ENCODE peak calls at places on chromosomes 3 and 15, in four cellular contexts. T is kidney, W is GM20000, R is Peyer's patch. F is an unnamed sample.

GRCh38 chr15:65327651-65328393 is 23.3 kb downstream of the RNU5B-1 start:
- DNase-seq in T (peak; percentile 51), W (no peak), R (peak; percentile 31), F (no peak)

GRCh38 chr3:126549861-126550487 is 8.8 kb downstream of the C3orf22 start:
- DNase-seq in T (peak; percentile 62), W (no peak), R (peak; percentile 23), F (no peak)

GRCh38 chr3:151400341-151400740 is 15.8 kb upstream of the P2RY12 start:
- DNase-seq in T (no peak), W (no peak), R (no peak), F (no peak)

GRCh38 chr3:45785626-45786150 is 10.6 kb downstream of the SLC6A20 start:
- DNase-seq in T (no peak), W (no peak), R (no peak), F (no peak)

GRCh38 chr3:101020616-101021015 is 27.4 kb upstream of the ABI3BP start:
- DNase-seq in T (no peak), W (no peak), R (no peak), F (no peak)

GRCh38 chr15:101250331-101250730 is 1.5 kb downstream of the CHSY1 start:
- DNase-seq in T (no peak), W (no peak), R (no peak), F (no peak)

GRCh38 chr15:65553691-65554090 is 23.4 kb downstream of the HACD3 start:
- DNase-seq in T (no peak), W (no peak), R (no peak), F (no peak)

GRCh38 chr3:149584236-149584635 is 73.6 kb downstream of the WWTR1 start:
- DNase-seq in T (no peak), W (no peak), R (no peak), F (no peak)

GRCh38 chr3:181302960-181303359 is 313.4 kb upstream of the DNAJC19 start:
- DNase-seq in T (no peak), W (no peak), R (no peak), F (no peak)

GRCh38 chr3:59818033-59818936 is 768.5 kb upstream of the CFAP20DC start:
- DNase-seq in T (peak; percentile 82), W (no peak), R (peak; percentile 55), F (no peak)

GRCh38 chr15:67940324-67940719 is 100.5 kb upstream of the RNU6-1 start:
- DNase-seq in T (no peak), W (no peak), R (no peak), F (no peak)

GRCh38 chr15:52749250-52749649 is 40.9 kb downstream of the ONECUT1 start:
- DNase-seq in T (no peak), W (no peak), R (no peak), F (no peak)

GRCh38 chr15:38612159-38612863 is 47.7 kb upstream of the RASGRP1 start:
- DNase-seq in T (no peak), W (no peak), R (no peak), F (no peak)

GRCh38 chr3:168116279-168116678 is 20.6 kb upstream of the GOLIM4 start:
- DNase-seq in T (no peak), W (no peak), R (no peak), F (no peak)

GRCh38 chr3:112531358-112531781 is 30.4 kb downstream of the ATG3 start:
- DNase-seq in T (no peak), W (peak; percentile 23), R (no peak), F (no peak)

GRCh38 chr3:177751770-177752169 is 554.5 kb upstream of the TBL1XR1 start:
- DNase-seq in T (no peak), W (no peak), R (no peak), F (no peak)

GRCh38 chr3:67202053-67202452 is 203.9 kb downstream of the KBTBD8 start:
- DNase-seq in T (no peak), W (no peak), R (no peak), F (no peak)

GRCh38 chr3:44067431-44067830 is 174.3 kb upstream of the TOPAZ1 start:
- DNase-seq in T (no peak), W (no peak), R (no peak), F (no peak)

GRCh38 chr15:60363024-60363674 is 34.6 kb downstream of the ANXA2 start:
- DNase-seq in T (no peak), W (no peak), R (no peak), F (no peak)

GRCh38 chr3:60055765-60056164 is 1005.9 kb upstream of the CFAP20DC start:
- DNase-seq in T (no peak), W (no peak), R (no peak), F (no peak)

GRCh38 chr15:100844167-100844566 is 35.5 kb upstream of the ALDH1A3 start:
- DNase-seq in T (no peak), W (no peak), R (no peak), F (no peak)

GRCh38 chr15:37014566-37014965 is 85.8 kb downstream of the MEIS2 start:
- DNase-seq in T (no peak), W (no peak), R (no peak), F (no peak)

DNA sequence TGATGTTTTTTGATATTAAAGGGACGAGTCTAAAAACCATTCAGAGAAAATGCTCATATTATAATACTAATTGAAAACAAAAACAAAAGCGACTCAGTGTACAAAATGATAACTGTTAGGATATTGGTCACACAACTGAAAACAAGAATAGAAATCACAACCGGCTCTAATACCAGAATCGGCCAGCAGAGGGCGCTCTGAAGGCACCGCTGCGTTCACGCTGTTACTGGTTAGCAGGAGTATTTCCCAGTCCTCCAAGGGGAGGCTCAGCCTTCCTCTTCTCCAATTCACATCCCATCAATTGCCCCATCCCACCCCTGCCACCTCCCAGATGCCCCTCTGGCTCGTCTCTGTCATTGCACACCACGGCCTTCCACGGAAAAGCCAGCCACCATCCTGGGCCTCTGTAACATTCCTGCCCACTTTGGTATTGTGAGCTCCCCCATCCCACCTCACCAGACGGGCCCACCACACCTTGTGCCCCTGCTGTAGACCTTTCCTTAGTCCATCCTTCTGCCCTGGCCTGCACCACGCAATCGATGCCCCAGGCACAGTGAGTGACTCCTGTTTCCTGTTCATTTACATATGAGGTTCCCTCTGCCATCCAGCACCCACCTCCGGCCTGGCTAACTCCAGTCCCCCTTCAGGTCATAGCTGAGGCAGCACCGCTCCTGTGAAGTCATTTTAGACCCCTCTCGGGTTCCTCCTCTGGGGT is 8.5 kb downstream of the FAM107A start:
- DNase-seq in T (peak; percentile 71), W (peak; percentile 69), R (peak; percentile 87), F (peak; percentile 49)
- TF ChIP-seq CTCF in T (peak; percentile 91), W (peak; percentile 91), R (peak; percentile 79), F (peak; percentile 93)

GRCh38 chr3:7075120-7075519 is 214.2 kb downstream of the GRM7 start:
- DNase-seq in T (no peak), W (no peak), R (no peak), F (no peak)

GRCh38 chr3:7070461-7070860 is 209.5 kb downstream of the GRM7 start:
- DNase-seq in T (no peak), W (no peak), R (no peak), F (no peak)

GRCh38 chr3:7074217-7074616 is 213.3 kb downstream of the GRM7 start:
- DNase-seq in T (no peak), W (no peak), R (no peak), F (no peak)

GRCh38 chr3:7075901-7076300 is 215.0 kb downstream of the GRM7 start:
- DNase-seq in T (no peak), W (no peak), R (no peak), F (no peak)
- TF ChIP-seq CTCF in T (no peak), W (no peak), R (no peak), F (no peak)

GRCh38 chr3:2495746-2496145 is 397.1 kb downstream of the CNTN4 start:
- DNase-seq in T (no peak), W (no peak), R (no peak), F (no peak)
- TF ChIP-seq CTCF in T (no peak), W (no peak), R (no peak), F (no peak)

DNA sequence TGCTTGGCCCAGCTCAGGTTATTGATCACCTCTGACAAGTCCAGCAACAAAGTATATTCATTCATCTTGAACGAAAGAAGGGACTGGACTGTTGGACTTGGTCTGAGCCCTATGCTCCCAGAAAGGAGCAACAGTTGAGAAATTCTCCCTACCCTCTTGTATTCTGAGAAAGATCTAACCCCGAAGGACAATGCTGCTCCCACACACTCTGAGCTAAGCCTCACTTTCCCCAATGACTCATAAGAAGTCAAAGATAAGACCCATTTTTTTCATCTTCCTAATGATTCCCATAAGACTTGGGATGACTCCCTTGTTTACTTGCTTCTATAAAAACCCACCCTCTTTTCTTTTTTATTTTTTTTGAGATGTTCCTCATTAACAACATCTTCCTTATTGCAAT is 549.4 kb upstream of the MDFIC2 start:
- DNase-seq in T (no peak), W (no peak), R (no peak), F (no peak)
- TF ChIP-seq CTCF in T (no peak), W (no peak), R (no peak), F (no peak)

GRCh38 chr3:184993394-184993793 is 159.5 kb downstream of the C3orf70 start:
- DNase-seq in T (no peak), W (no peak), R (no peak), F (no peak)
- TF ChIP-seq CTCF in T (no peak), W (no peak), R (no peak), F (no peak)

GRCh38 chr3:42572278-42572677 is 9.5 kb downstream of the SEC22C start:
- DNase-seq in T (no peak), W (peak; percentile 43), R (no peak), F (no peak)
- TF ChIP-seq CTCF in T (peak; percentile 27), W (peak; percentile 57), R (no peak), F (peak; percentile 70)